ENCODE peak calls at places on chromosome 1, in six cellular contexts. L is caudate nucleus, O is AG10803, E is kidney tubule cell, U is posterior cingulate gyrus, H is Calu3. X is an unnamed sample.

GRCh38 chr1:29471487-29472313 is 235.4 kb downstream of the PTPRU start:
- DNase-seq in L (no peak), O (no peak), E (peak; percentile 8), U (no peak), H (no peak), X (no peak)

GRCh38 chr1:110403805-110404204 is 3.7 kb downstream of the LAMTOR5 start:
- DNase-seq in L (no peak), O (no peak), E (no peak), U (no peak), H (no peak), X (no peak)

GRCh38 chr1:210726621-210727020 is 397.9 kb downstream of the HHAT start:
- DNase-seq in L (no peak), O (no peak), E (peak; percentile 41), U (no peak), H (peak; percentile 35), X (no peak)

GRCh38 chr1:103220503-103221095 is 112.3 kb upstream of the COL11A1 start:
- DNase-seq in L (no peak), O (peak; percentile 90), E (peak; percentile 46), U (no peak), H (no peak), X (no peak)

GRCh38 chr1:30855686-30856259 is 52.8 kb downstream of the SDC3 start:
- DNase-seq in L (no peak), O (no peak), E (no peak), U (no peak), H (no peak), X (no peak)

GRCh38 chr1:243343970-243344749 is 88.3 kb downstream of the SDCCAG8 start:
- DNase-seq in L (no peak), O (peak; percentile 51), E (peak; percentile 70), U (no peak), H (peak; percentile 6), X (no peak)

GRCh38 chr1:1020415-1021009 is 592 bp downstream of the AGRN start:
- DNase-seq in L (no peak), O (no peak), E (peak; percentile 48), U (no peak), H (peak; percentile 36), X (no peak)

GRCh38 chr1:241356519-241357365 is at the start of gene RGS7:
- DNase-seq in L (peak; percentile 12), O (peak; percentile 23), E (peak; percentile 52), U (peak; percentile 94), H (peak; percentile 81), X (peak; percentile 45)

GRCh38 chr1:27656157-27656893 is 15.7 kb downstream of the IFI6 start:
- DNase-seq in L (no peak), O (peak; percentile 80), E (peak; percentile 54), U (peak; percentile 49), H (no peak), X (no peak)

GRCh38 chr1:25549273-25550154 is 6.1 kb downstream of the LDLRAP1 start:
- DNase-seq in L (no peak), O (no peak), E (peak; percentile 90), U (no peak), H (no peak), X (no peak)

GRCh38 chr1:7278045-7278444 is 492.8 kb downstream of the CAMTA1 start:
- DNase-seq in L (no peak), O (no peak), E (no peak), U (no peak), H (no peak), X (no peak)

GRCh38 chr1:231279081-231279480 is 38.1 kb downstream of the GNPAT start:
- DNase-seq in L (no peak), O (no peak), E (peak; percentile 42), U (no peak), H (no peak), X (no peak)